ENCODE peak calls at places on chromosomes 2 and 18, in six cellular contexts. K is CD8-positive, alpha-beta T cell; G is ascending aorta; Z is GM23248; F is HL-60; V is prostate gland. R is an unnamed sample.

GRCh38 chr2:72149556-72150156 is 2.0 kb upstream of the CYP26B1 start:
- DNase-seq in K (no peak), G (no peak), Z (peak; percentile 49), F (no peak), V (peak; percentile 10), R (peak; percentile 8)

GRCh38 chr2:83103602-83104001 is 1355.5 kb downstream of the SUCLG1 start:
- DNase-seq in K (no peak), G (no peak), Z (peak; percentile 70), F (no peak), V (no peak), R (no peak)

GRCh38 chr2:204289066-204289465 is 256.2 kb upstream of the PARD3B start:
- DNase-seq in K (no peak), G (no peak), Z (no peak), F (no peak), V (no peak), R (no peak)

GRCh38 chr2:64391459-64391858 is 62.5 kb upstream of the LGALSL start:
- DNase-seq in K (no peak), G (no peak), Z (peak; percentile 26), F (no peak), V (no peak), R (no peak)

GRCh38 chr18:77590928-77591327 is 341.3 kb downstream of the GALR1 start:
- DNase-seq in K (no peak), G (no peak), Z (no peak), F (no peak), V (no peak), R (no peak)

GRCh38 chr2:9307505-9307904 is 100.9 kb downstream of the ASAP2 start:
- DNase-seq in K (no peak), G (no peak), Z (no peak), F (no peak), V (no peak), R (no peak)

GRCh38 chr18:65938592-65939372 is 188.0 kb downstream of the CDH7 start:
- DNase-seq in K (no peak), G (no peak), Z (peak; percentile 2), F (peak; percentile 61), V (no peak), R (no peak)

GRCh38 chr2:18117592-18117991 is 239.1 kb downstream of the KCNS3 start:
- DNase-seq in K (no peak), G (no peak), Z (peak; percentile 67), F (peak; percentile 33), V (no peak), R (no peak)

DNA sequence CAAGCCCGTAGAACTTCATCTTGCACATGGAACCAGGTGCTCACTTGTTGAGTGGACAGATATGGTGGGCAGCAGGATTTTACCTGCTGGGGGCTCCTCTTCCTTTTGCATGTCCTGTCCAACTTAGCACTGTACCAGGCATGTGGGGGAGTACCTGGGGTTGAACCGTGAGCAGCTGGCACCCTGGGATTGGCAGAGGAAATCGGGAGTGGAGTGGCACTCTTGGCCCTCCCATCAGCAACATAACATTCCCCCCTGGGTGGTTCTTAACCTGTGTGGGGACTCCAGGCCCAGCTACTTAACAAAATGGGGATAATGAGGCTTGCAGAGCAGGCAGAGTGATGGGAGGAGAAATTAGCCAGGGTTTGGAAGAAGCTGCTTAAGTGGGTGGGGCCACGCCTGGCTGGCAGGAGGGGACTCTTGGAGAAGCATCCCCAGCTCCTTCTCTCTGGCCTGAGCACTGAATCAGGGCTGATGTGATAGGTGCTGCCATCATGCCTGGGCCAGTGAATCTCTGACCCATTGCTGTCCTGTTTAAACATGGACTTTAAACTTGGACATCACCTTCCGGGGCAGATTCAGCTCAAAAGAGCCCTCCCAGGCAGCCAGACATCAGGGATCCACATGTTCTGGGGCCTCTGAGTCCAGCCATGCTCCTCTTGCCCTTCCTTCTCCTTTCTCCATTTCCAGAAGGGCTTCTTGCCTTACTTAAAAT is 15.5 kb downstream of the FOSL2 start:
- DNase-seq in K (no peak), G (no peak), Z (no peak), F (no peak), V (no peak), R (no peak)
- H3K27ac ChIP-seq in K (no peak overlapping the region), G (peak overlapping the region; percentile 38), Z (peak overlapping the region; percentile 67), F (no peak overlapping the region), V (no peak overlapping the region), R (peak overlapping the region; percentile 57)

DNA sequence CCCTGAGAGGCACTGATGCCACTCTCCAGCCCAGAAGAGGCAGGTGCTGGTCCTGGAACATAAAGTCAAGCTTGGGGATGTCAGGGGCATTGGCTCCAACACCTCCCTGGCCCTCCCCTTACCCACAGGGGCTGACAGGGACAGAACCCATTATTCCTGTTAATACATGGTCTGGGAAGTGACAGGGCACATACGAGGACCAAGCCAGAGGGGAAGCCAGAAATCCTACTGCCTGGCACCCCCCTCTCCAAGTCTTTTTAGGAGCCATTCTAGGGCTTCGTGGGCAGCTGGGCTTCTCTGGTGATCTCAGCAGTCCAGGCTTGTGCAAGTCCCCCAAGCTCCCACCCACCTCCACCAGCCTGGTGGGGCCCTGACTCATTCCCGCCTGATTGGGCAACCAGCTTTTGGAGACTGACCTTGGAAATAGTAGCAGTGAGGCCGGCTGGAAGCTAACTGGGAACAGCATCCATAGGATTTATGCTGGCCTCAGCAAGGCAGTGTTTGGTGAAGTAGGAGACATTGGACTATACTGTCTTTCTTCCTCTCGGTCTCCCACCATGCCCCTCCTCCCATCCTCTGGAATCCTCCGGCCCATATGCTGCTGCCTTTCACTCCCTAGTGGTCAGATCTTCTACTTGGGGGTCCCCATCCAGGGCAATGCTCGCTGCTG is 86.4 kb upstream of the HK2 start:
- DNase-seq in K (no peak), G (no peak), Z (peak; percentile 95), F (no peak), V (no peak), R (no peak)
- H3K27ac ChIP-seq in K (no peak overlapping the region), G (no peak overlapping the region), Z (no peak overlapping the region), F (no peak overlapping the region), V (no peak overlapping the region), R (no peak overlapping the region)

GRCh38 chr2:181128199-181128598 is 147.8 kb downstream of the UBE2E3 start:
- DNase-seq in K (no peak), G (no peak), Z (no peak), F (no peak), V (no peak), R (no peak)
- H3K27ac ChIP-seq in K (peak overlapping the region; percentile 9), G (no peak overlapping the region), Z (no peak overlapping the region), F (no peak overlapping the region), V (no peak overlapping the region), R (no peak overlapping the region)

GRCh38 chr2:212032032-212032431 is 506.6 kb downstream of the ERBB4 start:
- DNase-seq in K (no peak), G (no peak), Z (peak; percentile 53), F (no peak), V (no peak), R (no peak)
- H3K27ac ChIP-seq in K (no peak overlapping the region), G (peak overlapping the region; percentile 69), Z (no peak overlapping the region), F (no peak overlapping the region), V (no peak overlapping the region), R (no peak overlapping the region)

GRCh38 chr2:47992671-47993070 is 86.4 kb upstream of the FBXO11 start:
- DNase-seq in K (no peak), G (no peak), Z (no peak), F (no peak), V (no peak), R (no peak)
- H3K27ac ChIP-seq in K (no peak overlapping the region), G (no peak overlapping the region), Z (no peak overlapping the region), F (no peak overlapping the region), V (no peak overlapping the region), R (no peak overlapping the region)

DNA sequence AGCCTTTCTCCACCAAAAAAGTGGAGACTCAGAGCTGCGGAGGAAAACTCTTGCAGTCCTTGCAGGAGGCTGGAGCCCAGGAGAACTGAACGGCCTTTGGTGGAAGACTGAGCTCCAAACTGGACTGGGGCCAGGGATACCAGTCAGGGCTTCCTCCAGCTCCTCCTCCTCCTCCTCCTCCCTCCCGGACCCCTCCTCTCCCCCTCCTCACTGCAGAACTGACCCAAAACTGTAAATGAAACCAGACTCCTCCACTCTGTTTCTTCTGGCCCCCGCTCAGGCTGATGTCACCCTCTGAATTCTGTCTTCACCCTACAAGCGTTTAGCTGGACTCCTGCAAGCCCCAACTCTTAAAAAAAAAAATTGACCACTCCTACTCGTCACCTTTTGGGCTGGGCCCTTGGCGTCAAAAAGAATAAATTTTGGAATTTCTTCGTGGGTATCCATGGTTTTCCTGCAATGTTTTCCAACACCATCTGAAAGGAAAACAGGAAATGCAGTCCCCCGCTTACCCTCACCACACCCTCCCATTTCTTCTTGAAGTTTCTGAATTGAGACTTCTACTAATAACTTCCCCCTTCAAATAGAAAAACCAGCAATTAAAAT is at the start of gene COL6A3:
- DNase-seq in K (no peak), G (no peak), Z (peak; percentile 93), F (no peak), V (no peak), R (peak; percentile 83)
- H3K27ac ChIP-seq in K (no peak within 1 kb of the TSS), G (peak within 1 kb of the TSS; percentile 76), Z (peak within 1 kb of the TSS; percentile 99), F (no peak within 1 kb of the TSS), V (peak within 1 kb of the TSS; percentile 81), R (peak within 1 kb of the TSS; percentile 66)

GRCh38 chr2:238023608-238024007 is 37.2 kb upstream of the SCLY start:
- DNase-seq in K (no peak), G (no peak), Z (no peak), F (no peak), V (no peak), R (no peak)
- H3K27ac ChIP-seq in K (no peak overlapping the region), G (no peak overlapping the region), Z (no peak overlapping the region), F (no peak overlapping the region), V (no peak overlapping the region), R (no peak overlapping the region)

R was measured in tibial nerve.